ENCODE peak calls at places on chromosome 6, in nine cellular contexts. E, N, W, P, A, L, X, F and R are unnamed samples.

GRCh38 chr6:150547511-150548222 is 52.0 kb upstream of the PLEKHG1 start:
- DNase-seq in A (no peak), P (no peak), W (no peak), N (no peak), F (no peak), X (no peak), E (no peak), L (no peak), R (peak)

GRCh38 chr6:16487953-16488674 is 249.7 kb downstream of the GMPR start:
- DNase-seq in P (no peak), X (no peak), W (no peak), N (no peak), L (no peak), E (no peak), A (no peak), F (no peak), R (no peak)

GRCh38 chr6:30942338-30943060 is 1.7 kb downstream of the MUCL3 start:
- DNase-seq in F (peak), E (no peak), L (no peak), W (peak), N (peak), P (peak), A (no peak), X (no peak), R (peak)

GRCh38 chr6:56849876-56850275 is 105.0 kb upstream of the BEND6 start:
- DNase-seq in A (no peak), W (peak), L (no peak), P (peak), N (no peak), F (no peak), E (no peak), X (peak), R (no peak)

GRCh38 chr6:82691997-82692396 is 328.4 kb downstream of the TPBG start:
- DNase-seq in X (no peak), P (no peak), E (no peak), L (no peak), N (no peak), A (no peak), W (no peak), F (no peak), R (no peak)

GRCh38 chr6:41441598-41442205 is 104.5 kb upstream of the FOXP4 start:
- DNase-seq in L (no peak), N (no peak), X (no peak), P (no peak), A (no peak), F (no peak), E (no peak), W (no peak), R (no peak)

GRCh38 chr6:170052991-170053821 is 237.7 kb downstream of the DLL1 start:
- DNase-seq in P (no peak), F (no peak), L (no peak), W (no peak), A (no peak), E (no peak), X (no peak), N (no peak), R (no peak)

GRCh38 chr6:44275749-44276648 is 5.7 kb downstream of the TMEM151B start:
- DNase-seq in F (peak), N (no peak), P (no peak), E (no peak), A (no peak), W (no peak), X (no peak), L (no peak), R (no peak)

GRCh38 chr6:7213416-7213815 is 99.6 kb downstream of the SSR1 start:
- DNase-seq in N (no peak), W (no peak), F (no peak), X (no peak), L (no peak), A (no peak), P (no peak), E (no peak), R (no peak)

GRCh38 chr6:159080217-159080976 is 35.6 kb upstream of the TAGAP start:
- DNase-seq in P (no peak), N (no peak), F (no peak), A (no peak), E (no peak), L (no peak), X (no peak), W (no peak), R (no peak)

GRCh38 chr6:159983641-159984080 is 14.8 kb downstream of the IGF2R start:
- DNase-seq in P (peak), E (no peak), N (no peak), X (no peak), L (peak), F (no peak), W (no peak), A (no peak), R (no peak)

GRCh38 chr6:31715022-31715683 is at the start of gene LY6G6D:
- DNase-seq in A (no peak), X (no peak), P (no peak), E (no peak), F (no peak), L (no peak), N (no peak), W (no peak), R (no peak)

GRCh38 chr6:5205877-5206840 is 54.6 kb downstream of the LYRM4 start:
- DNase-seq in W (no peak), A (no peak), X (peak), F (no peak), N (no peak), L (peak), E (no peak), P (peak), R (no peak)

GRCh38 chr6:12527339-12527738 is 189.2 kb upstream of the PHACTR1 start:
- DNase-seq in W (no peak), F (no peak), L (no peak), A (no peak), E (no peak), X (no peak), P (peak), N (no peak), R (no peak)

GRCh38 chr6:147507162-147508072 is 1.1 kb upstream of the SAMD5 start:
- DNase-seq in A (no peak), E (no peak), P (peak), N (peak), W (no peak), X (no peak), L (no peak), F (peak), R (no peak)

GRCh38 chr6:72646604-72647485 is 25.0 kb downstream of the KCNQ5 start:
- DNase-seq in L (no peak), N (no peak), X (no peak), W (no peak), F (peak), A (no peak), E (no peak), P (peak), R (no peak)

GRCh38 chr6:162017551-162017950 is 710.0 kb downstream of the PRKN start:
- DNase-seq in E (no peak), L (no peak), N (no peak), W (no peak), F (no peak), A (no peak), X (no peak), P (no peak), R (no peak)

GRCh38 chr6:149081281-149081680 is 236.2 kb upstream of the TAB2 start:
- DNase-seq in L (peak), A (no peak), E (no peak), N (no peak), F (no peak), W (no peak), X (no peak), P (no peak), R (no peak)

GRCh38 chr6:135499441-135500340 is 2.2 kb upstream of the AHI1 start:
- DNase-seq in N (no peak), E (no peak), L (no peak), F (no peak), A (no peak), P (no peak), X (no peak), W (no peak), R (no peak)

GRCh38 chr6:18488526-18489270 is 101.5 kb downstream of the RNF144B start:
- DNase-seq in W (peak), P (peak), X (no peak), A (no peak), E (no peak), F (peak), N (no peak), L (no peak), R (no peak)

GRCh38 chr6:74734901-74735300 is 471.0 kb downstream of the COL12A1 start:
- DNase-seq in P (no peak), W (no peak), X (no peak), F (no peak), A (no peak), E (no peak), N (no peak), L (no peak), R (no peak)

GRCh38 chr6:5619249-5619648 is 357.9 kb downstream of the FARS2 start:
- DNase-seq in E (peak), L (no peak), A (peak), P (no peak), N (no peak), X (no peak), W (no peak), F (no peak), R (no peak)